ENCODE peak calls at places on chromosomes 13 and 19, in six cellular contexts. One of them, this sample, is unnamed.

GRCh38 chr19:58581227-58582141 is 8.3 kb upstream of the MZF1 start:
- DNase-seq in A549: peak
- DNase-seq in endodermal cell: peak
- DNase-seq in fibroblast of the aortic adventitia: peak
- DNase-seq in glutamatergic neuron: peak
- DNase-seq in fibroblast of lung: peak
- DNase-seq in this sample: peak

GRCh38 chr19:54125713-54126112 is 10.2 kb downstream of the PRPF31 start:
- DNase-seq in endodermal cell: no peak
- DNase-seq in fibroblast of lung: no peak
- DNase-seq in fibroblast of the aortic adventitia: no peak
- DNase-seq in glutamatergic neuron: no peak
- DNase-seq in A549: no peak
- DNase-seq in this sample: no peak

GRCh38 chr13:108214511-108215383 is 589 bp downstream of the LIG4 start:
- DNase-seq in endodermal cell: peak
- DNase-seq in glutamatergic neuron: peak
- DNase-seq in fibroblast of the aortic adventitia: no peak
- DNase-seq in A549: no peak
- DNase-seq in fibroblast of lung: no peak
- DNase-seq in this sample: no peak

GRCh38 chr19:17415107-17415506 is 4.7 kb upstream of the MVB12A start:
- DNase-seq in A549: no peak
- DNase-seq in fibroblast of lung: no peak
- DNase-seq in endodermal cell: peak
- DNase-seq in glutamatergic neuron: no peak
- DNase-seq in fibroblast of the aortic adventitia: no peak
- DNase-seq in this sample: no peak

GRCh38 chr19:2887391-2887914 is 13.3 kb upstream of the ZNF57 start:
- DNase-seq in glutamatergic neuron: no peak
- DNase-seq in A549: peak
- DNase-seq in endodermal cell: peak
- DNase-seq in fibroblast of lung: peak
- DNase-seq in fibroblast of the aortic adventitia: peak
- DNase-seq in this sample: peak

GRCh38 chr13:58437436-58437835 is 805.9 kb downstream of the PCDH17 start:
- DNase-seq in endodermal cell: no peak
- DNase-seq in fibroblast of the aortic adventitia: no peak
- DNase-seq in fibroblast of lung: no peak
- DNase-seq in A549: no peak
- DNase-seq in glutamatergic neuron: no peak
- DNase-seq in this sample: no peak

GRCh38 chr19:51002101-51002532 is 713 bp upstream of the KLK8 start:
- DNase-seq in endodermal cell: peak
- DNase-seq in fibroblast of the aortic adventitia: no peak
- DNase-seq in glutamatergic neuron: no peak
- DNase-seq in fibroblast of lung: no peak
- DNase-seq in A549: no peak
- DNase-seq in this sample: no peak

GRCh38 chr13:46052314-46053161 is at the start of gene ZC3H13:
- DNase-seq in endodermal cell: peak
- DNase-seq in fibroblast of the aortic adventitia: peak
- DNase-seq in fibroblast of lung: peak
- DNase-seq in A549: peak
- DNase-seq in glutamatergic neuron: peak
- DNase-seq in this sample: peak

GRCh38 chr19:4189641-4190040 is 7.2 kb downstream of the ANKRD24 start:
- DNase-seq in fibroblast of the aortic adventitia: no peak
- DNase-seq in glutamatergic neuron: no peak
- DNase-seq in fibroblast of lung: no peak
- DNase-seq in endodermal cell: no peak
- DNase-seq in A549: no peak
- DNase-seq in this sample: no peak

GRCh38 chr13:74250738-74251190 is 116.6 kb upstream of the KLF12 start:
- DNase-seq in glutamatergic neuron: no peak
- DNase-seq in fibroblast of lung: peak
- DNase-seq in endodermal cell: no peak
- DNase-seq in A549: no peak
- DNase-seq in fibroblast of the aortic adventitia: peak
- DNase-seq in this sample: peak

GRCh38 chr19:43639507-43640423 is at the start of gene CADM4:
- DNase-seq in fibroblast of lung: no peak
- DNase-seq in glutamatergic neuron: peak
- DNase-seq in fibroblast of the aortic adventitia: no peak
- DNase-seq in endodermal cell: peak
- DNase-seq in A549: no peak
- DNase-seq in this sample: no peak

GRCh38 chr13:46655727-46656180 is 102.8 kb downstream of the LRCH1 start:
- DNase-seq in endodermal cell: no peak
- DNase-seq in A549: no peak
- DNase-seq in fibroblast of the aortic adventitia: peak
- DNase-seq in fibroblast of lung: peak
- DNase-seq in glutamatergic neuron: no peak
- DNase-seq in this sample: no peak

GRCh38 chr19:41083516-41083915 is 4.7 kb upstream of the CYP2A13 start:
- DNase-seq in fibroblast of lung: no peak
- DNase-seq in glutamatergic neuron: no peak
- DNase-seq in endodermal cell: no peak
- DNase-seq in A549: no peak
- DNase-seq in fibroblast of the aortic adventitia: no peak
- DNase-seq in this sample: no peak

GRCh38 chr19:7312816-7313215 is 18.6 kb upstream of the INSR start:
- DNase-seq in fibroblast of the aortic adventitia: no peak
- DNase-seq in endodermal cell: no peak
- DNase-seq in fibroblast of lung: no peak
- DNase-seq in glutamatergic neuron: no peak
- DNase-seq in A549: no peak
- DNase-seq in this sample: no peak

GRCh38 chr19:48341006-48341405 is 15.7 kb downstream of the EMP3 start:
- DNase-seq in endodermal cell: no peak
- DNase-seq in fibroblast of the aortic adventitia: no peak
- DNase-seq in fibroblast of lung: no peak
- DNase-seq in A549: no peak
- DNase-seq in glutamatergic neuron: no peak
- DNase-seq in this sample: no peak

GRCh38 chr19:11295665-11296245 is at the start of gene TSPAN16:
- DNase-seq in fibroblast of lung: no peak
- DNase-seq in glutamatergic neuron: no peak
- DNase-seq in fibroblast of the aortic adventitia: no peak
- DNase-seq in endodermal cell: peak
- DNase-seq in A549: no peak
- DNase-seq in this sample: no peak
- TF ChIP-seq CTCF in fibroblast of lung: no peak
- TF ChIP-seq CTCF in glutamatergic neuron: no peak
- TF ChIP-seq CTCF in fibroblast of the aortic adventitia: no peak
- TF ChIP-seq CTCF in endodermal cell: peak
- TF ChIP-seq CTCF in A549: no peak
- TF ChIP-seq CTCF in this sample: peak

GRCh38 chr19:14315433-14315832 is 65.8 kb upstream of the ADGRE5 start:
- DNase-seq in A549: no peak
- DNase-seq in fibroblast of the aortic adventitia: no peak
- DNase-seq in endodermal cell: no peak
- DNase-seq in glutamatergic neuron: no peak
- DNase-seq in fibroblast of lung: no peak
- DNase-seq in this sample: no peak
- TF ChIP-seq CTCF in A549: no peak
- TF ChIP-seq CTCF in fibroblast of the aortic adventitia: peak
- TF ChIP-seq CTCF in endodermal cell: peak
- TF ChIP-seq CTCF in glutamatergic neuron: no peak
- TF ChIP-seq CTCF in fibroblast of lung: no peak
- TF ChIP-seq CTCF in this sample: no peak

DNA sequence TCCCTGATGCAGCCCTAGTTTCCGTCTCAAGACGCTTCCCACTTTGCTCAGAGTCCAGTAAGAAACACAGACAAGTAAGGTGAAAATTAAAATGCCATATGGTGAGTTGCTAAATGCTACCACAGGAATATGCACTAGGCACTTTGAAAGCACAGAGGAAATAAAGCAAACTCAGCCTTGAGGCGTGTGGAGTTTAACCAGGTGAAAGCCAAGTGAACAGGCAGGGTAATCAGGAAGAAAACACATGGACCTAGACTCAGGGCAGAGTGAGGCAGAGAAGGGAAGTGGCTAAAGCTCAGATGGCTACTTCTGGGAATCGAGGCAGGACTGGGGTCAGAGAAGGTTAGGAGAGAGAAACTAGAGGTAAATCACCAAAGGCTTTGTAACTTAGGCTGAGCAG is 5.4 kb upstream of the UBL3 start:
- DNase-seq in endodermal cell: no peak
- DNase-seq in fibroblast of the aortic adventitia: no peak
- DNase-seq in A549: no peak
- DNase-seq in glutamatergic neuron: no peak
- DNase-seq in fibroblast of lung: no peak
- DNase-seq in this sample: no peak
- TF ChIP-seq CTCF in endodermal cell: no peak
- TF ChIP-seq CTCF in fibroblast of the aortic adventitia: no peak
- TF ChIP-seq CTCF in A549: no peak
- TF ChIP-seq CTCF in glutamatergic neuron: no peak
- TF ChIP-seq CTCF in fibroblast of lung: no peak
- TF ChIP-seq CTCF in this sample: no peak

GRCh38 chr19:49664171-49665070 is 1.2 kb downstream of the IRF3 start:
- DNase-seq in glutamatergic neuron: peak
- DNase-seq in fibroblast of lung: peak
- DNase-seq in A549: peak
- DNase-seq in endodermal cell: peak
- DNase-seq in fibroblast of the aortic adventitia: peak
- DNase-seq in this sample: no peak
- TF ChIP-seq CTCF in glutamatergic neuron: no peak
- TF ChIP-seq CTCF in fibroblast of lung: no peak
- TF ChIP-seq CTCF in A549: no peak
- TF ChIP-seq CTCF in endodermal cell: peak
- TF ChIP-seq CTCF in fibroblast of the aortic adventitia: peak
- TF ChIP-seq CTCF in this sample: no peak

GRCh38 chr19:8511573-8512101 is 2.3 kb downstream of the ZNF414 start:
- DNase-seq in endodermal cell: no peak
- DNase-seq in fibroblast of the aortic adventitia: no peak
- DNase-seq in fibroblast of lung: no peak
- DNase-seq in glutamatergic neuron: no peak
- DNase-seq in A549: no peak
- DNase-seq in this sample: no peak

GRCh38 chr19:8513687-8514504 is at the start of gene ZNF414:
- DNase-seq in endodermal cell: peak
- DNase-seq in glutamatergic neuron: peak
- DNase-seq in fibroblast of the aortic adventitia: peak
- DNase-seq in fibroblast of lung: peak
- DNase-seq in A549: peak
- DNase-seq in this sample: peak

GRCh38 chr19:8515317-8515716 is 1.4 kb upstream of the ZNF414 start:
- DNase-seq in A549: no peak
- DNase-seq in fibroblast of the aortic adventitia: no peak
- DNase-seq in fibroblast of lung: no peak
- DNase-seq in endodermal cell: no peak
- DNase-seq in glutamatergic neuron: no peak
- DNase-seq in this sample: no peak

GRCh38 chr19:8512115-8512967 is 1.6 kb downstream of the ZNF414 start:
- DNase-seq in A549: peak
- DNase-seq in endodermal cell: peak
- DNase-seq in fibroblast of lung: no peak
- DNase-seq in glutamatergic neuron: no peak
- DNase-seq in fibroblast of the aortic adventitia: no peak
- DNase-seq in this sample: no peak

DNA sequence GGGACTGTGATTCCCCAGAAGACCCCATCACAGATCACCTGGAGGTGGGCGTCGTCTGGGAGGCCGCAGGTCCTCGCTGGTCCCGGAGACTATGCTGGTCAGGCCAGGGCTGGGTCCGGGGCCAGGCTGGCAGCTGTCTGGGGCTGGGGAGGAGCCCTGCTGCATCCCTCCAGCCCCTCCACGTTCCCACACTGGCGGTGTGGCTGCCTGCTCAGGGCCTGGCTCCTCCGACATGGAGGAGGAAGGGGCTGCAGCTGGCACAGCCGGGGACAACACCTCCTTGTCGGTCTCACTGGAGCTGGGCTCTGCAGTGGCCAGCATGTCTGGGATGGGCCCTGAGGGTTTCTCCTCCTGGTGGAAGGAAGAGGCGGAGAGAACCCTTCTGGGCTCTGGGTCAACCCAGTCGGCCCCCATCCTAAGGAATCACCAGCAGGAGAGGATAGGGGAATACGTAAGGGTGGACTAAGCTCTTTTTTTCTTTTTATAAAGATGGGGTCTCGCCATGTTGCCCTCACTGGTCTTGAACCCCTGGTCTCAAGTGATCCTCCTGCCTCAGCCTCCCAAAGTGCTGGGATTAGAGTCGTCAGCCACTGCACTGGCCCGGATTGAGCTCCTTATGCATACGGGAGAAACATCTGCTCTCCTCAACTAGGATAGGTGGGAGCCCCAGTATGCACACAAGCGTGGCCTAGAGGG is 828 bp downstream of the ZNF414 start:
- DNase-seq in A549: no peak
- DNase-seq in glutamatergic neuron: no peak
- DNase-seq in endodermal cell: no peak
- DNase-seq in fibroblast of lung: no peak
- DNase-seq in fibroblast of the aortic adventitia: no peak
- DNase-seq in this sample: no peak
- TF ChIP-seq CTCF in A549: no peak
- TF ChIP-seq CTCF in glutamatergic neuron: no peak
- TF ChIP-seq CTCF in endodermal cell: peak
- TF ChIP-seq CTCF in fibroblast of lung: no peak
- TF ChIP-seq CTCF in fibroblast of the aortic adventitia: no peak
- TF ChIP-seq CTCF in this sample: no peak

GRCh38 chr19:56080669-56081401 is 40.3 kb downstream of the ZNF787 start:
- DNase-seq in fibroblast of the aortic adventitia: peak
- DNase-seq in endodermal cell: peak
- DNase-seq in glutamatergic neuron: peak
- DNase-seq in fibroblast of lung: peak
- DNase-seq in A549: peak
- DNase-seq in this sample: peak
- TF ChIP-seq CTCF in fibroblast of the aortic adventitia: peak
- TF ChIP-seq CTCF in endodermal cell: peak
- TF ChIP-seq CTCF in glutamatergic neuron: peak
- TF ChIP-seq CTCF in fibroblast of lung: peak
- TF ChIP-seq CTCF in A549: peak
- TF ChIP-seq CTCF in this sample: peak

GRCh38 chr19:39341720-39342604 is at the start of gene SAMD4B:
- DNase-seq in fibroblast of the aortic adventitia: peak
- DNase-seq in A549: peak
- DNase-seq in glutamatergic neuron: peak
- DNase-seq in endodermal cell: peak
- DNase-seq in fibroblast of lung: peak
- DNase-seq in this sample: peak
- TF ChIP-seq CTCF in fibroblast of the aortic adventitia: peak
- TF ChIP-seq CTCF in A549: peak
- TF ChIP-seq CTCF in glutamatergic neuron: peak
- TF ChIP-seq CTCF in endodermal cell: peak
- TF ChIP-seq CTCF in fibroblast of lung: peak
- TF ChIP-seq CTCF in this sample: peak

GRCh38 chr13:78589206-78589605 is 14.1 kb downstream of the POU4F1 start:
- DNase-seq in A549: no peak
- DNase-seq in fibroblast of the aortic adventitia: peak
- DNase-seq in glutamatergic neuron: no peak
- DNase-seq in endodermal cell: peak
- DNase-seq in fibroblast of lung: peak
- DNase-seq in this sample: no peak

GRCh38 chr13:78587395-78587794 is 16.0 kb downstream of the POU4F1 start:
- DNase-seq in endodermal cell: no peak
- DNase-seq in fibroblast of lung: no peak
- DNase-seq in fibroblast of the aortic adventitia: no peak
- DNase-seq in glutamatergic neuron: no peak
- DNase-seq in A549: no peak
- DNase-seq in this sample: no peak

GRCh38 chr13:78586706-78587105 is 16.6 kb downstream of the POU4F1 start:
- DNase-seq in endodermal cell: peak
- DNase-seq in A549: no peak
- DNase-seq in glutamatergic neuron: no peak
- DNase-seq in fibroblast of the aortic adventitia: no peak
- DNase-seq in fibroblast of lung: peak
- DNase-seq in this sample: no peak
- TF ChIP-seq CTCF in endodermal cell: peak
- TF ChIP-seq CTCF in A549: no peak
- TF ChIP-seq CTCF in glutamatergic neuron: peak
- TF ChIP-seq CTCF in fibroblast of the aortic adventitia: peak
- TF ChIP-seq CTCF in fibroblast of lung: peak
- TF ChIP-seq CTCF in this sample: no peak

This sample was measured in AG09319.